ENCODE peak calls at places on chromosomes 5 and 9, in five cellular contexts. J, A, B, N and Q are unnamed samples.

GRCh38 chr9:21357479-21358290 is 7.0 kb upstream of the IFNA6 start:
- DNase-seq in J (no peak), A (no peak), B (no peak), N (no peak), Q (no peak)

GRCh38 chr9:135499326-135500070 is 984 bp upstream of the MRPS2 start:
- DNase-seq in J (peak), A (peak), B (peak), N (peak), Q (peak)

GRCh38 chr9:113624721-113625120 is 161.2 kb downstream of the RGS3 start:
- DNase-seq in J (no peak), A (no peak), B (no peak), N (no peak), Q (no peak)

GRCh38 chr9:114308361-114308950 is 14.4 kb upstream of the ORM1 start:
- DNase-seq in J (no peak), A (no peak), B (no peak), N (no peak), Q (no peak)

GRCh38 chr9:69104830-69105527 is 69.1 kb upstream of the TJP2 start:
- DNase-seq in J (no peak), A (peak), B (no peak), N (peak), Q (no peak)

GRCh38 chr5:178940569-178941360 is at the start of gene ZNF454:
- DNase-seq in J (no peak), A (no peak), B (no peak), N (peak), Q (no peak)

GRCh38 chr5:139312075-139312474 is 18.5 kb downstream of the MATR3 start:
- DNase-seq in J (no peak), A (no peak), B (no peak), N (no peak), Q (no peak)

GRCh38 chr5:421287-421880 is 21.6 kb upstream of the EXOC3 start:
- DNase-seq in J (no peak), A (no peak), B (no peak), N (no peak), Q (no peak)

GRCh38 chr9:31916591-31917223 is 467.7 kb upstream of the ACO1 start:
- DNase-seq in J (no peak), A (no peak), B (no peak), N (no peak), Q (no peak)

GRCh38 chr9:71663931-71664459 is 104.3 kb downstream of the CEMIP2 start:
- DNase-seq in J (no peak), A (no peak), B (no peak), N (no peak), Q (no peak)

GRCh38 chr5:6354848-6355247 is 23.5 kb downstream of the MED10 start:
- DNase-seq in J (no peak), A (no peak), B (no peak), N (no peak), Q (no peak)

GRCh38 chr5:99607124-99607523 is 678.3 kb upstream of the CHD1 start:
- DNase-seq in J (no peak), A (no peak), B (no peak), N (no peak), Q (no peak)

GRCh38 chr5:80282054-80282453 is 26.2 kb upstream of the SERINC5 start:
- DNase-seq in J (no peak), A (no peak), B (no peak), N (no peak), Q (no peak)

GRCh38 chr9:106846847-106847246 is 16.1 kb upstream of the ZNF462 start:
- DNase-seq in J (no peak), A (no peak), B (no peak), N (no peak), Q (no peak)

GRCh38 chr9:112331676-112331955 is 1.8 kb downstream of the PTBP3 start:
- DNase-seq in J (no peak), A (no peak), B (no peak), N (no peak), Q (no peak)

GRCh38 chr9:82454509-82455190 is 466.1 kb downstream of the SPATA31D1 start:
- DNase-seq in J (no peak), A (no peak), B (no peak), N (no peak), Q (no peak)

GRCh38 chr5:119329701-119330100 is 26.1 kb upstream of the TNFAIP8 start:
- DNase-seq in J (no peak), A (no peak), B (no peak), N (no peak), Q (no peak)

GRCh38 chr5:13625616-13626198 is 318.8 kb downstream of the DNAH5 start:
- DNase-seq in J (no peak), A (no peak), B (no peak), N (no peak), Q (no peak)

GRCh38 chr5:172439785-172440480 is 14.4 kb downstream of the SH3PXD2B start:
- DNase-seq in J (no peak), A (no peak), B (no peak), N (no peak), Q (no peak)

GRCh38 chr5:157100140-157100679 is 8.6 kb downstream of the HAVCR2 start:
- DNase-seq in J (no peak), A (no peak), B (no peak), N (no peak), Q (no peak)